ENCODE peak calls at places on chromosomes 4 and X, in nine cellular contexts. D is posterior cingulate gyrus; K is caudate nucleus; J is CD8-positive, alpha-beta T cell; L is activated naive CD4-positive, alpha-beta T cell; F is NT2/D1; Z is SK-N-SH; C is stimulated activated CD4-positive, alpha-beta T cell treated with anti-CD3 and anti-CD28 coated beads, TNF-alpha, amount 100 ng/mL, for 1 hour; S is endothelial cell. T is an unnamed sample.
A peak's percentile ranks its signal among the peaks of the same experiment; 100 is the strongest.

GRCh38 chr4:139875456-139875855 is 209.8 kb downstream of the MGST2 start:
- DNase-seq in S (no peak), K (no peak), D (no peak), Z (no peak), C (no peak), L (no peak), J (no peak), F (peak; percentile 76), T (no peak)

GRCh38 chrX:340641-341423 is 22.2 kb upstream of the GTPBP6 start:
- DNase-seq in L (no peak), D (no peak), K (no peak), C (no peak), S (no peak), J (no peak), F (no peak), Z (no peak), T (no peak)

GRCh38 chr4:128302775-128303174 is 15.2 kb upstream of the PGRMC2 start:
- DNase-seq in D (no peak), Z (no peak), F (no peak), C (no peak), S (no peak), K (no peak), J (no peak), L (no peak), T (no peak)

GRCh38 chrX:47146121-47146935 is 1.3 kb downstream of the RBM10 start:
- DNase-seq in S (no peak), D (no peak), C (no peak), L (no peak), K (no peak), F (no peak), J (no peak), Z (no peak), T (peak; percentile 21)

GRCh38 chr4:73676881-73677323 is 56.7 kb upstream of the RASSF6 start:
- DNase-seq in D (no peak), F (no peak), L (no peak), J (no peak), C (no peak), K (no peak), S (no peak), Z (no peak), T (no peak)

GRCh38 chr4:82467442-82467841 is 37.1 kb downstream of the ENOPH1 start:
- DNase-seq in D (no peak), F (no peak), K (no peak), C (no peak), L (no peak), J (no peak), Z (no peak), S (no peak), T (peak; percentile 12)

GRCh38 chrX:98067611-98068010 is 1183.9 kb downstream of the RPA4 start:
- DNase-seq in K (no peak), L (no peak), S (no peak), F (no peak), C (no peak), J (no peak), D (no peak), Z (no peak), T (no peak)

GRCh38 chrX:97126020-97126419 is 242.3 kb downstream of the RPA4 start:
- DNase-seq in L (no peak), K (no peak), F (no peak), S (no peak), Z (no peak), C (no peak), D (no peak), J (no peak), T (peak; percentile 55)

GRCh38 chrX:53073115-53073581 is 9.0 kb upstream of the TSPYL2 start:
- DNase-seq in F (no peak), J (no peak), Z (no peak), D (no peak), S (no peak), C (no peak), K (no peak), L (no peak), T (no peak)

GRCh38 chr4:82618321-82618720 is 56.5 kb upstream of the TMEM150C start:
- DNase-seq in J (no peak), Z (peak; percentile 73), C (no peak), K (peak; percentile 13), D (no peak), S (no peak), F (no peak), L (no peak), T (no peak)

GRCh38 chr4:126799971-126800722 is 832.6 kb upstream of the INTU start:
- DNase-seq in K (no peak), C (no peak), Z (no peak), F (no peak), J (no peak), D (no peak), L (no peak), S (no peak), T (no peak)

GRCh38 chr4:140116442-140117104 is 37.4 kb downstream of the MAML3 start:
- DNase-seq in C (no peak), D (no peak), J (no peak), Z (peak; percentile 41), K (no peak), S (no peak), F (no peak), L (no peak), T (no peak)

GRCh38 chr4:8260656-8261111 is 8.9 kb upstream of the HTRA3 start:
- DNase-seq in S (no peak), D (no peak), F (peak; percentile 47), J (no peak), Z (peak; percentile 74), L (no peak), C (no peak), K (no peak), T (peak; percentile 87)

GRCh38 chr4:13088726-13089658 is 395.1 kb downstream of the RAB28 start:
- DNase-seq in J (no peak), F (no peak), C (no peak), D (no peak), S (no peak), L (no peak), Z (no peak), K (no peak), T (peak; percentile 37)

GRCh38 chrX:16822723-16823122 is 36.5 kb downstream of the TXLNG start:
- DNase-seq in L (no peak), C (no peak), S (no peak), K (no peak), Z (no peak), F (no peak), J (no peak), D (no peak), T (no peak)

GRCh38 chrX:133638285-133638684 is 223.0 kb upstream of the GPC4 start:
- DNase-seq in J (no peak), K (no peak), D (peak; percentile 7), S (no peak), C (no peak), F (no peak), L (no peak), Z (no peak), T (no peak)

GRCh38 chr4:8199594-8200301 is 658 bp downstream of the SH3TC1 start:
- DNase-seq in J (no peak), S (no peak), Z (no peak), D (no peak), C (no peak), F (no peak), L (no peak), K (no peak), T (no peak)

GRCh38 chr4:42397256-42397634 is at the start of gene SHISA3:
- DNase-seq in C (no peak), J (no peak), S (peak; percentile 40), F (no peak), K (no peak), D (no peak), Z (peak; percentile 71), L (no peak), T (peak; percentile 18)

GRCh38 chr4:8200302-8200975 is 1.3 kb downstream of the SH3TC1 start:
- DNase-seq in J (no peak), K (no peak), F (no peak), S (no peak), D (no peak), L (no peak), Z (no peak), C (no peak), T (no peak)

GRCh38 chrX:80420147-80420546 is at the start of gene TENT5D:
- DNase-seq in S (no peak), D (no peak), C (no peak), J (no peak), Z (no peak), K (no peak), F (no peak), L (no peak), T (no peak)

GRCh38 chr4:184287697-184288255 is 70.1 kb upstream of the ENPP6 start:
- DNase-seq in K (no peak), J (no peak), D (no peak), Z (no peak), S (no peak), L (no peak), F (no peak), C (no peak), T (peak; percentile 55)

GRCh38 chr4:2914220-2915126 is 48.7 kb downstream of the NOP14 start:
- DNase-seq in C (no peak), Z (no peak), F (no peak), J (no peak), K (no peak), S (no peak), D (no peak), L (no peak), T (no peak)

GRCh38 chr4:78707268-78707667 is 68.9 kb upstream of the BMP2K start:
- DNase-seq in K (no peak), S (no peak), F (no peak), L (no peak), J (no peak), Z (no peak), D (no peak), C (no peak), T (no peak)

GRCh38 chrX:153968754-153969124 is 2.9 kb downstream of the HCFC1 start:
- DNase-seq in F (no peak), J (no peak), D (peak; percentile 27), L (no peak), K (no peak), Z (no peak), S (no peak), C (no peak), T (peak; percentile 42)

GRCh38 chr4:120052840-120053239 is 13.8 kb downstream of the MAD2L1 start:
- DNase-seq in K (no peak), L (no peak), F (no peak), D (no peak), S (no peak), J (no peak), C (no peak), Z (no peak), T (peak; percentile 89)

GRCh38 chrX:44828008-44828605 is 15.7 kb upstream of the DUSP21 start:
- DNase-seq in J (no peak), K (no peak), C (no peak), S (no peak), L (no peak), Z (no peak), F (no peak), D (no peak), T (peak; percentile 65)

GRCh38 chrX:46792826-46793195 is 33.9 kb upstream of the SLC9A7 start:
- DNase-seq in Z (no peak), F (no peak), S (no peak), D (no peak), K (no peak), J (no peak), C (no peak), L (no peak), T (no peak)

GRCh38 chr4:99887837-99888236 is 6.4 kb downstream of the LAMTOR3 start:
- DNase-seq in L (no peak), S (no peak), C (no peak), J (no peak), K (no peak), F (no peak), D (no peak), Z (no peak), T (no peak)

GRCh38 chrX:46488712-46489111 is 56.5 kb downstream of the ZNF674 start:
- DNase-seq in D (no peak), Z (no peak), C (no peak), K (no peak), J (no peak), F (peak; percentile 72), S (no peak), L (no peak), T (no peak)